ENCODE peak calls at places on chromosome 22, in five cellular contexts. One of them, this sample, is unnamed.

GRCh38 chr22:44088976-44089570 is 65.0 kb downstream of the PARVB start:
- DNase-seq in PC-3: no peak
- DNase-seq in OCI-LY7: no peak
- DNase-seq in gastrocnemius medialis: peak; percentile 86
- DNase-seq in Peyer's patch: no peak
- DNase-seq in this sample: no peak

GRCh38 chr22:35446365-35446764 is 46.4 kb downstream of the MCM5 start:
- DNase-seq in PC-3: peak; percentile 60
- DNase-seq in OCI-LY7: no peak
- DNase-seq in gastrocnemius medialis: no peak
- DNase-seq in Peyer's patch: peak; percentile 48
- DNase-seq in this sample: no peak

GRCh38 chr22:38718414-38718813 is 12.7 kb downstream of the GTPBP1 start:
- DNase-seq in PC-3: peak; percentile 85
- DNase-seq in OCI-LY7: no peak
- DNase-seq in gastrocnemius medialis: peak; percentile 83
- DNase-seq in Peyer's patch: peak; percentile 79
- DNase-seq in this sample: peak; percentile 42

GRCh38 chr22:25919452-25919851 is 177.5 kb downstream of the MYO18B start:
- DNase-seq in PC-3: no peak
- DNase-seq in OCI-LY7: no peak
- DNase-seq in gastrocnemius medialis: peak; percentile 48
- DNase-seq in Peyer's patch: no peak
- DNase-seq in this sample: no peak

GRCh38 chr22:22745225-22746060 is 101.0 kb downstream of the GGTLC2 start:
- DNase-seq in PC-3: peak; percentile 51
- DNase-seq in OCI-LY7: peak; percentile 76
- DNase-seq in gastrocnemius medialis: no peak
- DNase-seq in Peyer's patch: peak; percentile 67
- DNase-seq in this sample: peak; percentile 7

GRCh38 chr22:28883917-28884753 is 763 bp downstream of the ZNRF3 start:
- DNase-seq in PC-3: peak; percentile 32
- DNase-seq in OCI-LY7: peak; percentile 59
- DNase-seq in gastrocnemius medialis: peak; percentile 33
- DNase-seq in Peyer's patch: peak; percentile 72
- DNase-seq in this sample: no peak

GRCh38 chr22:31839986-31840385 is 86.2 kb downstream of the DEPDC5 start:
- DNase-seq in PC-3: no peak
- DNase-seq in OCI-LY7: no peak
- DNase-seq in gastrocnemius medialis: no peak
- DNase-seq in Peyer's patch: no peak
- DNase-seq in this sample: no peak

GRCh38 chr22:47593291-47593690 is 830.8 kb downstream of the TBC1D22A start:
- DNase-seq in PC-3: no peak
- DNase-seq in OCI-LY7: no peak
- DNase-seq in gastrocnemius medialis: no peak
- DNase-seq in Peyer's patch: no peak
- DNase-seq in this sample: no peak

GRCh38 chr22:50672471-50673230 is at the start of gene SHANK3:
- DNase-seq in PC-3: no peak
- DNase-seq in OCI-LY7: no peak
- DNase-seq in gastrocnemius medialis: peak; percentile 21
- DNase-seq in Peyer's patch: peak; percentile 53
- DNase-seq in this sample: no peak

GRCh38 chr22:42939451-42939881 is 75.5 kb downstream of the PACSIN2 start:
- DNase-seq in PC-3: peak; percentile 40
- DNase-seq in OCI-LY7: no peak
- DNase-seq in gastrocnemius medialis: no peak
- DNase-seq in Peyer's patch: no peak
- DNase-seq in this sample: no peak

GRCh38 chr22:43820671-43821305 is 8.7 kb upstream of the EFCAB6 start:
- DNase-seq in PC-3: no peak
- DNase-seq in OCI-LY7: no peak
- DNase-seq in gastrocnemius medialis: no peak
- DNase-seq in Peyer's patch: no peak
- DNase-seq in this sample: no peak

GRCh38 chr22:29022101-29022817 is 39.4 kb downstream of the C22orf31 start:
- DNase-seq in PC-3: no peak
- DNase-seq in OCI-LY7: no peak
- DNase-seq in gastrocnemius medialis: no peak
- DNase-seq in Peyer's patch: no peak
- DNase-seq in this sample: no peak

GRCh38 chr22:19495562-19496323 is 16.0 kb downstream of the CDC45 start:
- DNase-seq in PC-3: peak; percentile 22
- DNase-seq in OCI-LY7: peak; percentile 40
- DNase-seq in gastrocnemius medialis: no peak
- DNase-seq in Peyer's patch: no peak
- DNase-seq in this sample: no peak

GRCh38 chr22:33028191-33028700 is 29.9 kb downstream of the SYN3 start:
- DNase-seq in PC-3: no peak
- DNase-seq in OCI-LY7: no peak
- DNase-seq in gastrocnemius medialis: no peak
- DNase-seq in Peyer's patch: no peak
- DNase-seq in this sample: no peak

GRCh38 chr22:20422965-20423635 is 14.5 kb downstream of the SCARF2 start:
- DNase-seq in PC-3: no peak
- DNase-seq in OCI-LY7: no peak
- DNase-seq in gastrocnemius medialis: peak; percentile 79
- DNase-seq in Peyer's patch: peak; percentile 47
- DNase-seq in this sample: peak; percentile 88

GRCh38 chr22:32331236-32331917 is 26.3 kb upstream of the RFPL3 start:
- DNase-seq in PC-3: no peak
- DNase-seq in OCI-LY7: no peak
- DNase-seq in gastrocnemius medialis: no peak
- DNase-seq in Peyer's patch: peak; percentile 26
- DNase-seq in this sample: no peak

GRCh38 chr22:49266561-49267519 is 560.8 kb downstream of the BRD1 start:
- DNase-seq in PC-3: no peak
- DNase-seq in OCI-LY7: no peak
- DNase-seq in gastrocnemius medialis: no peak
- DNase-seq in Peyer's patch: no peak
- DNase-seq in this sample: no peak

GRCh38 chr22:31173386-31174145 is 13.6 kb downstream of the RNF185 start:
- DNase-seq in PC-3: peak; percentile 72
- DNase-seq in OCI-LY7: no peak
- DNase-seq in gastrocnemius medialis: peak; percentile 26
- DNase-seq in Peyer's patch: no peak
- DNase-seq in this sample: no peak

GRCh38 chr22:44385781-44386180 is 73.0 kb upstream of the SHISAL1 start:
- DNase-seq in PC-3: no peak
- DNase-seq in OCI-LY7: no peak
- DNase-seq in gastrocnemius medialis: no peak
- DNase-seq in Peyer's patch: no peak
- DNase-seq in this sample: no peak

GRCh38 chr22:20396639-20397038 is 2.7 kb downstream of the ZNF74 start:
- DNase-seq in PC-3: no peak
- DNase-seq in OCI-LY7: no peak
- DNase-seq in gastrocnemius medialis: no peak
- DNase-seq in Peyer's patch: no peak
- DNase-seq in this sample: no peak

GRCh38 chr22:27149886-27150529 is 492.6 kb downstream of the MIAT start:
- DNase-seq in PC-3: no peak
- DNase-seq in OCI-LY7: no peak
- DNase-seq in gastrocnemius medialis: no peak
- DNase-seq in Peyer's patch: no peak
- DNase-seq in this sample: no peak

GRCh38 chr22:43848366-43849171 is 13.7 kb downstream of the SULT4A1 start:
- DNase-seq in PC-3: peak; percentile 29
- DNase-seq in OCI-LY7: no peak
- DNase-seq in gastrocnemius medialis: peak; percentile 9
- DNase-seq in Peyer's patch: peak; percentile 42
- DNase-seq in this sample: no peak

GRCh38 chr22:49929553-49929979 is 11.1 kb downstream of the CRELD2 start:
- DNase-seq in PC-3: peak; percentile 62
- DNase-seq in OCI-LY7: peak; percentile 89
- DNase-seq in gastrocnemius medialis: peak; percentile 59
- DNase-seq in Peyer's patch: peak; percentile 82
- DNase-seq in this sample: peak; percentile 41

GRCh38 chr22:24894220-24894975 is 52.1 kb downstream of the LHFPL7 start:
- DNase-seq in PC-3: peak; percentile 95
- DNase-seq in OCI-LY7: no peak
- DNase-seq in gastrocnemius medialis: peak; percentile 95
- DNase-seq in Peyer's patch: peak; percentile 82
- DNase-seq in this sample: peak; percentile 12

GRCh38 chr22:35131423-35132050 is 65.6 kb downstream of the ISX start:
- DNase-seq in PC-3: no peak
- DNase-seq in OCI-LY7: no peak
- DNase-seq in gastrocnemius medialis: no peak
- DNase-seq in Peyer's patch: no peak
- DNase-seq in this sample: no peak

GRCh38 chr22:19825016-19825339 is 29.7 kb downstream of the GNB1L start:
- DNase-seq in PC-3: no peak
- DNase-seq in OCI-LY7: no peak
- DNase-seq in gastrocnemius medialis: no peak
- DNase-seq in Peyer's patch: no peak
- DNase-seq in this sample: no peak

GRCh38 chr22:44347549-44347948 is 34.8 kb upstream of the SHISAL1 start:
- DNase-seq in PC-3: no peak
- DNase-seq in OCI-LY7: no peak
- DNase-seq in gastrocnemius medialis: no peak
- DNase-seq in Peyer's patch: no peak
- DNase-seq in this sample: no peak

GRCh38 chr22:25111579-25112517 is 87.8 kb upstream of the CRYBB3 start:
- DNase-seq in PC-3: no peak
- DNase-seq in OCI-LY7: no peak
- DNase-seq in gastrocnemius medialis: peak; percentile 75
- DNase-seq in Peyer's patch: peak; percentile 72
- DNase-seq in this sample: no peak

GRCh38 chr22:42468841-42469240 is 36.6 kb upstream of the NFAM1 start:
- DNase-seq in PC-3: no peak
- DNase-seq in OCI-LY7: no peak
- DNase-seq in gastrocnemius medialis: no peak
- DNase-seq in Peyer's patch: no peak
- DNase-seq in this sample: no peak

GRCh38 chr22:21624120-21624879 is 5.5 kb downstream of the YDJC start:
- DNase-seq in PC-3: peak; percentile 38
- DNase-seq in OCI-LY7: peak; percentile 38
- DNase-seq in gastrocnemius medialis: peak; percentile 53
- DNase-seq in Peyer's patch: no peak
- DNase-seq in this sample: peak; percentile 12

GRCh38 chr22:23609983-23610781 is 21.9 kb downstream of the DRICH1 start:
- DNase-seq in PC-3: no peak
- DNase-seq in OCI-LY7: no peak
- DNase-seq in gastrocnemius medialis: no peak
- DNase-seq in Peyer's patch: no peak
- DNase-seq in this sample: no peak

GRCh38 chr22:27125539-27125938 is 468.2 kb downstream of the MIAT start:
- DNase-seq in PC-3: no peak
- DNase-seq in OCI-LY7: no peak
- DNase-seq in gastrocnemius medialis: no peak
- DNase-seq in Peyer's patch: no peak
- DNase-seq in this sample: no peak

GRCh38 chr22:44151661-44152060 is 29.1 kb upstream of the PARVG start:
- DNase-seq in PC-3: peak; percentile 29
- DNase-seq in OCI-LY7: no peak
- DNase-seq in gastrocnemius medialis: no peak
- DNase-seq in Peyer's patch: no peak
- DNase-seq in this sample: no peak

GRCh38 chr22:24768537-24769374 is 5.8 kb downstream of the PIWIL3 start:
- DNase-seq in PC-3: peak; percentile 68
- DNase-seq in OCI-LY7: peak; percentile 50
- DNase-seq in gastrocnemius medialis: peak; percentile 16
- DNase-seq in Peyer's patch: peak; percentile 64
- DNase-seq in this sample: peak; percentile 14

GRCh38 chr22:28051787-28052356 is 132.8 kb upstream of the PITPNB start:
- DNase-seq in PC-3: peak; percentile 63
- DNase-seq in OCI-LY7: peak; percentile 29
- DNase-seq in gastrocnemius medialis: peak; percentile 62
- DNase-seq in Peyer's patch: peak; percentile 76
- DNase-seq in this sample: peak; percentile 22

GRCh38 chr22:26486394-26486793 is 2.7 kb downstream of the SRRD start:
- DNase-seq in PC-3: no peak
- DNase-seq in OCI-LY7: no peak
- DNase-seq in gastrocnemius medialis: no peak
- DNase-seq in Peyer's patch: no peak
- DNase-seq in this sample: no peak

DNA sequence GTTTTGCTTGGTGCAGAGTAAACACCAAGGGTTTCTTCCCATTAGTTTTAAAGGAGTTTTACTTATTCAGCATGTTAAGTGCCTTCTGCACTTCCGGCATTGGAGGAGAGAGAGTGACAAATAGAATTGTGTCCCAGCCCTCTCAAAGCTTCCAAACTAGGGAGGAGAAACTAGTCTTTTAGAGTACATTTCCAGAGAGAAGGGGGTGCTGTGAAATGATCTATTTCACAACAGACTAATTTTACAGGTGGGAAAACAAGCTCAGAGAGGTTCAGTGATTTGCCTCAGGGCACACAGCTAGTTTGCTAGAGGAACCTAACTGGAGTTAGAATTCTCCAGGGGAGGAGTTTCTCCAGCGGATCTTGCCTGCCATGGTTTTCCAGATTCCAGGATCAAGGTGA is 12.6 kb downstream of the MPST start:
- DNase-seq in PC-3: no peak
- DNase-seq in OCI-LY7: no peak
- DNase-seq in gastrocnemius medialis: no peak
- DNase-seq in Peyer's patch: no peak
- DNase-seq in this sample: no peak
- H3K27ac ChIP-seq in PC-3: peak overlapping the region; percentile 43
- H3K27ac ChIP-seq in OCI-LY7: no peak overlapping the region
- H3K27ac ChIP-seq in gastrocnemius medialis: no peak overlapping the region
- H3K27ac ChIP-seq in Peyer's patch: peak overlapping the region; percentile 84
- H3K27ac ChIP-seq in this sample: no peak overlapping the region

DNA sequence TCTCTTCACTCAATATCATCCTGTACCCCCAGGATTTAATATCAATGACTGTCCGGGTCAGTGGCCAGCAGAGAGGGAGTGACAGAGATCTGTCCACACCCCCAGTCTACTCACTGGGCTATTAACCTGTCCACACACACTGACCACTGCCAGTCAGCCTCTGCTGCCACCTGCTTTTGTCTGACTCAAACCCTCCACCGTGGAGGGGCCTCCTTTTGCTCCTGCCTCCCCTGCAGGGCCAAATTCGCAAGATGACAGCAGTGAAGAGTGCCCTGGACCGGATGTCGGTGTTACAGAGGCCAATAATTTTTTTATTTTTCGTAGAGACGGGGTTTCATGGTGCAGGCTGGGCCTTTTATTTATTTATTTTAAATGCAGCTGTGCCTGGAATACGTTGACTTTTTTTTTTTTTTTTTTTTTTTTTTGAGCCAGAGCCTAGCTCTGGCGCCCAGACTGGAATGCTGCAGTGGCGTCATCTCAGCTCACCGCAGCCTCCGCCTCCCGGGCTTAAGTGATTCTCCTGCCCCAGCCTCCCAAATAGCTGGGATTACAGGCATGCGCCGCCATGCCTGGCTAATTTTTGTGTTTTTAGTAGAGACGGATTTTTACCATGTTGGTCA is 5.1 kb downstream of the PDXP start:
- DNase-seq in PC-3: no peak
- DNase-seq in OCI-LY7: no peak
- DNase-seq in gastrocnemius medialis: no peak
- DNase-seq in Peyer's patch: no peak
- DNase-seq in this sample: no peak
- H3K27ac ChIP-seq in PC-3: no peak overlapping the region
- H3K27ac ChIP-seq in OCI-LY7: no peak overlapping the region
- H3K27ac ChIP-seq in gastrocnemius medialis: peak overlapping the region; percentile 58
- H3K27ac ChIP-seq in Peyer's patch: peak overlapping the region; percentile 93
- H3K27ac ChIP-seq in this sample: no peak overlapping the region

GRCh38 chr22:17235861-17236260 is 16.6 kb upstream of the ADA2 start:
- DNase-seq in PC-3: no peak
- DNase-seq in OCI-LY7: no peak
- DNase-seq in gastrocnemius medialis: no peak
- DNase-seq in Peyer's patch: no peak
- DNase-seq in this sample: no peak
- H3K27ac ChIP-seq in PC-3: no peak overlapping the region
- H3K27ac ChIP-seq in OCI-LY7: no peak overlapping the region
- H3K27ac ChIP-seq in gastrocnemius medialis: no peak overlapping the region
- H3K27ac ChIP-seq in Peyer's patch: no peak overlapping the region
- H3K27ac ChIP-seq in this sample: no peak overlapping the region

GRCh38 chr22:46290843-46291785 is 5.6 kb upstream of the GTSE1 start:
- DNase-seq in PC-3: no peak
- DNase-seq in OCI-LY7: no peak
- DNase-seq in gastrocnemius medialis: no peak
- DNase-seq in Peyer's patch: peak; percentile 34
- DNase-seq in this sample: no peak
- H3K27ac ChIP-seq in PC-3: no peak overlapping the region
- H3K27ac ChIP-seq in OCI-LY7: no peak overlapping the region
- H3K27ac ChIP-seq in gastrocnemius medialis: peak overlapping the region; percentile 74
- H3K27ac ChIP-seq in Peyer's patch: no peak overlapping the region
- H3K27ac ChIP-seq in this sample: no peak overlapping the region